ENCODE peak calls at places on chromosomes 11 and 22, in nine cellular contexts. One of them, this sample, is unnamed.
A peak's percentile ranks its signal among the peaks of the same experiment; 100 is the strongest.

GRCh38 chr11:117734596-117734995 is 62.4 kb downstream of the DSCAML1 start:
- DNase-seq in lung: no peak
- DNase-seq in body of pancreas: no peak
- DNase-seq in left lung: no peak
- DNase-seq in right cardiac atrium: no peak
- DNase-seq in psoas muscle: no peak
- DNase-seq in uterus: no peak
- DNase-seq in ovary: no peak
- DNase-seq in CD8-positive, alpha-beta memory T cell: no peak
- DNase-seq in this sample: no peak

GRCh38 chr11:74950374-74950969 is 1.4 kb downstream of the SPCS2 start:
- DNase-seq in lung: no peak
- DNase-seq in body of pancreas: no peak
- DNase-seq in left lung: no peak
- DNase-seq in right cardiac atrium: no peak
- DNase-seq in psoas muscle: no peak
- DNase-seq in uterus: no peak
- DNase-seq in ovary: no peak
- DNase-seq in CD8-positive, alpha-beta memory T cell: no peak
- DNase-seq in this sample: no peak

GRCh38 chr22:27995801-27996528 is 76.9 kb upstream of the PITPNB start:
- DNase-seq in lung: no peak
- DNase-seq in body of pancreas: no peak
- DNase-seq in left lung: peak; percentile 61
- DNase-seq in right cardiac atrium: peak; percentile 34
- DNase-seq in psoas muscle: peak; percentile 51
- DNase-seq in uterus: no peak
- DNase-seq in ovary: no peak
- DNase-seq in CD8-positive, alpha-beta memory T cell: no peak
- DNase-seq in this sample: no peak

GRCh38 chr11:23727821-23728220 is 769.0 kb upstream of the LUZP2 start:
- DNase-seq in lung: no peak
- DNase-seq in body of pancreas: no peak
- DNase-seq in left lung: no peak
- DNase-seq in right cardiac atrium: no peak
- DNase-seq in psoas muscle: no peak
- DNase-seq in uterus: no peak
- DNase-seq in ovary: no peak
- DNase-seq in CD8-positive, alpha-beta memory T cell: no peak
- DNase-seq in this sample: no peak

GRCh38 chr11:120958185-120958584 is 65.7 kb upstream of the TBCEL start:
- DNase-seq in lung: no peak
- DNase-seq in body of pancreas: no peak
- DNase-seq in left lung: no peak
- DNase-seq in right cardiac atrium: no peak
- DNase-seq in psoas muscle: no peak
- DNase-seq in uterus: no peak
- DNase-seq in ovary: no peak
- DNase-seq in CD8-positive, alpha-beta memory T cell: no peak
- DNase-seq in this sample: no peak

GRCh38 chr22:46364341-46365165 is 29.0 kb downstream of the TRMU start:
- DNase-seq in lung: no peak
- DNase-seq in body of pancreas: no peak
- DNase-seq in left lung: peak; percentile 70
- DNase-seq in right cardiac atrium: peak; percentile 32
- DNase-seq in psoas muscle: peak; percentile 46
- DNase-seq in uterus: no peak
- DNase-seq in ovary: no peak
- DNase-seq in CD8-positive, alpha-beta memory T cell: no peak
- DNase-seq in this sample: no peak

GRCh38 chr11:114060402-114061052 is 1.0 kb downstream of the ZBTB16 start:
- DNase-seq in lung: peak; percentile 44
- DNase-seq in body of pancreas: peak; percentile 58
- DNase-seq in left lung: peak; percentile 94
- DNase-seq in right cardiac atrium: peak; percentile 78
- DNase-seq in psoas muscle: peak; percentile 75
- DNase-seq in uterus: no peak
- DNase-seq in ovary: peak; percentile 72
- DNase-seq in CD8-positive, alpha-beta memory T cell: no peak
- DNase-seq in this sample: no peak

GRCh38 chr22:40348025-40348658 is 1.8 kb downstream of the ADSL start:
- DNase-seq in lung: no peak
- DNase-seq in body of pancreas: peak; percentile 66
- DNase-seq in left lung: no peak
- DNase-seq in right cardiac atrium: peak; percentile 71
- DNase-seq in psoas muscle: peak; percentile 71
- DNase-seq in uterus: no peak
- DNase-seq in ovary: no peak
- DNase-seq in CD8-positive, alpha-beta memory T cell: peak; percentile 59
- DNase-seq in this sample: peak; percentile 58

GRCh38 chr22:25749420-25750169 is 7.6 kb downstream of the MYO18B start:
- DNase-seq in lung: no peak
- DNase-seq in body of pancreas: no peak
- DNase-seq in left lung: no peak
- DNase-seq in right cardiac atrium: no peak
- DNase-seq in psoas muscle: no peak
- DNase-seq in uterus: no peak
- DNase-seq in ovary: no peak
- DNase-seq in CD8-positive, alpha-beta memory T cell: no peak
- DNase-seq in this sample: no peak

GRCh38 chr11:59611570-59612565 is 3.7 kb downstream of the OSBP start:
- DNase-seq in lung: no peak
- DNase-seq in body of pancreas: peak; percentile 79
- DNase-seq in left lung: no peak
- DNase-seq in right cardiac atrium: no peak
- DNase-seq in psoas muscle: no peak
- DNase-seq in uterus: no peak
- DNase-seq in ovary: no peak
- DNase-seq in CD8-positive, alpha-beta memory T cell: no peak
- DNase-seq in this sample: no peak

GRCh38 chr11:113550179-113550578 is 75.0 kb upstream of the DRD2 start:
- DNase-seq in lung: no peak
- DNase-seq in body of pancreas: no peak
- DNase-seq in left lung: no peak
- DNase-seq in right cardiac atrium: no peak
- DNase-seq in psoas muscle: no peak
- DNase-seq in uterus: no peak
- DNase-seq in ovary: no peak
- DNase-seq in CD8-positive, alpha-beta memory T cell: no peak
- DNase-seq in this sample: peak; percentile 63

GRCh38 chr11:79062814-79063762 is 377.7 kb downstream of the TENM4 start:
- DNase-seq in lung: no peak
- DNase-seq in body of pancreas: peak; percentile 59
- DNase-seq in left lung: no peak
- DNase-seq in right cardiac atrium: no peak
- DNase-seq in psoas muscle: no peak
- DNase-seq in uterus: no peak
- DNase-seq in ovary: no peak
- DNase-seq in CD8-positive, alpha-beta memory T cell: no peak
- DNase-seq in this sample: no peak

GRCh38 chr11:128524172-128524571 is 63.2 kb downstream of the ETS1 start:
- DNase-seq in lung: no peak
- DNase-seq in body of pancreas: no peak
- DNase-seq in left lung: no peak
- DNase-seq in right cardiac atrium: no peak
- DNase-seq in psoas muscle: no peak
- DNase-seq in uterus: no peak
- DNase-seq in ovary: no peak
- DNase-seq in CD8-positive, alpha-beta memory T cell: no peak
- DNase-seq in this sample: no peak

GRCh38 chr11:73223998-73224730 is 6.1 kb downstream of the P2RY2 start:
- DNase-seq in lung: no peak
- DNase-seq in body of pancreas: no peak
- DNase-seq in left lung: no peak
- DNase-seq in right cardiac atrium: no peak
- DNase-seq in psoas muscle: peak; percentile 24
- DNase-seq in uterus: peak; percentile 4
- DNase-seq in ovary: no peak
- DNase-seq in CD8-positive, alpha-beta memory T cell: no peak
- DNase-seq in this sample: no peak

GRCh38 chr11:20162340-20162739 is 2.1 kb upstream of the DBX1 start:
- DNase-seq in lung: no peak
- DNase-seq in body of pancreas: no peak
- DNase-seq in left lung: no peak
- DNase-seq in right cardiac atrium: no peak
- DNase-seq in psoas muscle: no peak
- DNase-seq in uterus: no peak
- DNase-seq in ovary: no peak
- DNase-seq in CD8-positive, alpha-beta memory T cell: no peak
- DNase-seq in this sample: no peak

GRCh38 chr11:45907911-45908370 is 870 bp upstream of the FREY1 start:
- DNase-seq in lung: no peak
- DNase-seq in body of pancreas: peak; percentile 88
- DNase-seq in left lung: peak; percentile 65
- DNase-seq in right cardiac atrium: no peak
- DNase-seq in psoas muscle: no peak
- DNase-seq in uterus: peak; percentile 47
- DNase-seq in ovary: no peak
- DNase-seq in CD8-positive, alpha-beta memory T cell: no peak
- DNase-seq in this sample: no peak

DNA sequence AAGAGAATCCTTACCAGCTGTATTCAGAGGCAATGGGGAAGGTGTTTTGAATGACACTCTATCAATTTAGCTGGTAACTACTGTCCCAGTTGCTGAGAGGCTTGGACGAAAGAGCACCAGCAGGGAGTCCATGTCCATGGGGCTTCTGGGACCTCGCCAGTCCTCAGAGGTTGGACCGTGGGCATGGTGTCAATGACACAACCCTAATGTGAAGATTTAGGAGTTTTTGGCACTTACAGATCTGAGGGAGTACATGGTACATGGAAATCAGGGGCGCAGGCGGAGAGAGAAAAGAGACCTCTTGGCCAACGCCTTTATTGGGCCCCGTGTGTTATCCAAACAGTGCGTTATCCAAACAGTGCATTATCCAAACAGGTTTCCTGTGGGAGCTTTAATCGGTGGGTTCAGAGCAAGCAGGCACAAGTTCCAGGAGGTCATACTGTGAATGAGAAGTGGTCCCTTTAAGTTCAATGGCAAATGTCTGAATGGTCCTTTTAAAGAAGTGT is 169.1 kb upstream of the B3GAT1 start:
- DNase-seq in lung: peak; percentile 24
- DNase-seq in body of pancreas: no peak
- DNase-seq in left lung: no peak
- DNase-seq in right cardiac atrium: no peak
- DNase-seq in psoas muscle: no peak
- DNase-seq in uterus: no peak
- DNase-seq in ovary: no peak
- DNase-seq in CD8-positive, alpha-beta memory T cell: no peak
- DNase-seq in this sample: no peak
- H3K9me3 ChIP-seq in lung: no peaks in the 10 kb centered on the region
- H3K9me3 ChIP-seq in body of pancreas: no peaks in the 10 kb centered on the region
- H3K9me3 ChIP-seq in left lung: no peaks in the 10 kb centered on the region
- H3K9me3 ChIP-seq in right cardiac atrium: no peaks in the 10 kb centered on the region
- H3K9me3 ChIP-seq in psoas muscle: no peaks in the 10 kb centered on the region
- H3K9me3 ChIP-seq in uterus: no peaks in the 10 kb centered on the region
- H3K9me3 ChIP-seq in ovary: no peaks in the 10 kb centered on the region
- H3K9me3 ChIP-seq in CD8-positive, alpha-beta memory T cell: no peaks in the 10 kb centered on the region
- H3K9me3 ChIP-seq in this sample: no peaks in the 10 kb centered on the region

GRCh38 chr11:9609002-9609759 is 35.7 kb downstream of the WEE1 start:
- DNase-seq in lung: no peak
- DNase-seq in body of pancreas: no peak
- DNase-seq in left lung: no peak
- DNase-seq in right cardiac atrium: no peak
- DNase-seq in psoas muscle: no peak
- DNase-seq in uterus: no peak
- DNase-seq in ovary: no peak
- DNase-seq in CD8-positive, alpha-beta memory T cell: no peak
- DNase-seq in this sample: no peak

GRCh38 chr11:9606799-9607510 is 33.5 kb downstream of the WEE1 start:
- DNase-seq in lung: no peak
- DNase-seq in body of pancreas: no peak
- DNase-seq in left lung: no peak
- DNase-seq in right cardiac atrium: no peak
- DNase-seq in psoas muscle: no peak
- DNase-seq in uterus: no peak
- DNase-seq in ovary: no peak
- DNase-seq in CD8-positive, alpha-beta memory T cell: no peak
- DNase-seq in this sample: no peak

GRCh38 chr11:9609841-9610240 is 36.4 kb downstream of the WEE1 start:
- DNase-seq in lung: no peak
- DNase-seq in body of pancreas: no peak
- DNase-seq in left lung: no peak
- DNase-seq in right cardiac atrium: no peak
- DNase-seq in psoas muscle: no peak
- DNase-seq in uterus: no peak
- DNase-seq in ovary: no peak
- DNase-seq in CD8-positive, alpha-beta memory T cell: no peak
- DNase-seq in this sample: no peak

GRCh38 chr11:9605742-9606141 is 32.3 kb downstream of the WEE1 start:
- DNase-seq in lung: no peak
- DNase-seq in body of pancreas: no peak
- DNase-seq in left lung: no peak
- DNase-seq in right cardiac atrium: no peak
- DNase-seq in psoas muscle: no peak
- DNase-seq in uterus: no peak
- DNase-seq in ovary: no peak
- DNase-seq in CD8-positive, alpha-beta memory T cell: no peak
- DNase-seq in this sample: no peak

DNA sequence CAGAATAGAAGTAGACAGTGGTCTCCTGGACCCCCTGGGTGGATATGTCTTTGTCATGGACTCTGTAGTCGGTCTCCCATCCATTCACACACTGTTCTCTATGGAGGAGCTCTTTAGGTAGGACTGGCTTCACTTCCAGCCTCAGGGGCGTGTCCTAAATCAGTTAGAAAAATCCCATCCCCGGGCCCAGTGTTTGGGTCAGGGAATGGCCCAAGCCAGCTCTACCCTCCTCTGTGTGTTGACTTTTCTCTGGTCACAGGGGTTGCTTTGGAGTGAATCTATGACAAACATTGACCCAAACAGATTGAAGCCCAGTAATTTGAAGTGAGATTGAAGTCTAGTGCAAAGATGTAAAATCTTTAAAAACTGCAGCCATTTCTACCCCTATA is 34.0 kb downstream of the WEE1 start:
- DNase-seq in lung: no peak
- DNase-seq in body of pancreas: no peak
- DNase-seq in left lung: no peak
- DNase-seq in right cardiac atrium: no peak
- DNase-seq in psoas muscle: no peak
- DNase-seq in uterus: no peak
- DNase-seq in ovary: no peak
- DNase-seq in CD8-positive, alpha-beta memory T cell: no peak
- DNase-seq in this sample: no peak
- H3K9me3 ChIP-seq in lung: no peaks in the 10 kb centered on the region
- H3K9me3 ChIP-seq in body of pancreas: no peaks in the 10 kb centered on the region
- H3K9me3 ChIP-seq in left lung: no peaks in the 10 kb centered on the region
- H3K9me3 ChIP-seq in right cardiac atrium: no peaks in the 10 kb centered on the region
- H3K9me3 ChIP-seq in psoas muscle: no peaks in the 10 kb centered on the region
- H3K9me3 ChIP-seq in uterus: no peaks in the 10 kb centered on the region
- H3K9me3 ChIP-seq in ovary: no peaks in the 10 kb centered on the region
- H3K9me3 ChIP-seq in CD8-positive, alpha-beta memory T cell: no peaks in the 10 kb centered on the region
- H3K9me3 ChIP-seq in this sample: no peaks in the 10 kb centered on the region

GRCh38 chr22:48510599-48510998 is 1317.1 kb downstream of the BRD1 start:
- DNase-seq in lung: no peak
- DNase-seq in body of pancreas: no peak
- DNase-seq in left lung: peak; percentile 15
- DNase-seq in right cardiac atrium: no peak
- DNase-seq in psoas muscle: no peak
- DNase-seq in uterus: no peak
- DNase-seq in ovary: no peak
- DNase-seq in CD8-positive, alpha-beta memory T cell: no peak
- DNase-seq in this sample: no peak
- H3K9me3 ChIP-seq in lung: no peaks in the 10 kb centered on the region
- H3K9me3 ChIP-seq in body of pancreas: no peaks in the 10 kb centered on the region
- H3K9me3 ChIP-seq in left lung: no peaks in the 10 kb centered on the region
- H3K9me3 ChIP-seq in right cardiac atrium: no peaks in the 10 kb centered on the region
- H3K9me3 ChIP-seq in psoas muscle: no peaks in the 10 kb centered on the region
- H3K9me3 ChIP-seq in uterus: no peaks in the 10 kb centered on the region
- H3K9me3 ChIP-seq in ovary: no peaks in the 10 kb centered on the region
- H3K9me3 ChIP-seq in CD8-positive, alpha-beta memory T cell: no peaks in the 10 kb centered on the region
- H3K9me3 ChIP-seq in this sample: no peaks in the 10 kb centered on the region

GRCh38 chr22:48709976-48710375 is 1117.7 kb downstream of the BRD1 start:
- DNase-seq in lung: no peak
- DNase-seq in body of pancreas: no peak
- DNase-seq in left lung: peak; percentile 49
- DNase-seq in right cardiac atrium: peak; percentile 4
- DNase-seq in psoas muscle: no peak
- DNase-seq in uterus: no peak
- DNase-seq in ovary: no peak
- DNase-seq in CD8-positive, alpha-beta memory T cell: no peak
- DNase-seq in this sample: no peak
- H3K9me3 ChIP-seq in lung: no peaks in the 10 kb centered on the region
- H3K9me3 ChIP-seq in body of pancreas: no peaks in the 10 kb centered on the region
- H3K9me3 ChIP-seq in left lung: no peaks in the 10 kb centered on the region
- H3K9me3 ChIP-seq in right cardiac atrium: no peaks in the 10 kb centered on the region
- H3K9me3 ChIP-seq in psoas muscle: no peaks in the 10 kb centered on the region
- H3K9me3 ChIP-seq in uterus: no peaks in the 10 kb centered on the region
- H3K9me3 ChIP-seq in ovary: no peaks in the 10 kb centered on the region
- H3K9me3 ChIP-seq in CD8-positive, alpha-beta memory T cell: no peaks in the 10 kb centered on the region
- H3K9me3 ChIP-seq in this sample: no peaks in the 10 kb centered on the region

This sample was measured in adrenal gland.